ENCODE peak calls at places on chromosomes 11 and 22, in seven cellular contexts. K is activated CD8-positive, alpha-beta memory T cell treated with anti-CD3 and anti-CD28 coated beads, Interleukin-2, amount 50 U/mL, for 4 hours; H is activated CD4-positive, alpha-beta T cell treated with anti-CD3 and anti-CD28 coated beads, Interleukin-2, amount 10 ng/mL, durations not matched to agents 7 days and 5 days; S is T-helper 1 cell; X is Calu3; Z is effector memory CD8-positive, alpha-beta T cell; L is GM03348. C is an unnamed sample.

GRCh38 chr11:124460459-124460858 is 15.0 kb upstream of the OR8B8 start:
- DNase-seq in X (no peak), L (no peak), Z (no peak), K (no peak), S (no peak), H (no peak), C (no peak)

GRCh38 chr11:61067782-61068181 is 34.5 kb upstream of the CD5 start:
- DNase-seq in X (no peak), K (no peak), Z (no peak), L (no peak), H (no peak), S (no peak), C (no peak)

GRCh38 chr11:47233989-47234668 is 14.5 kb downstream of the ACP2 start:
- DNase-seq in S (no peak), Z (no peak), X (no peak), K (no peak), L (peak), H (peak), C (no peak)

GRCh38 chr11:11862995-11863394 is 21.2 kb downstream of the USP47 start:
- DNase-seq in K (no peak), X (no peak), S (no peak), Z (no peak), L (no peak), H (no peak), C (no peak)

GRCh38 chr22:50396751-50397370 is 53.7 kb downstream of the PPP6R2 start:
- DNase-seq in Z (no peak), S (no peak), H (no peak), L (no peak), X (no peak), K (no peak), C (no peak)

GRCh38 chr11:47716692-47717091 is 1.5 kb upstream of the AGBL2 start:
- DNase-seq in H (peak), L (no peak), S (no peak), Z (no peak), X (no peak), K (no peak), C (no peak)

GRCh38 chr22:45284705-45285305 is at the start of gene UPK3A:
- DNase-seq in H (peak), S (no peak), L (peak), X (peak), K (peak), Z (peak), C (peak)

GRCh38 chr22:38657248-38657909 is 941 bp downstream of the CBY1 start:
- DNase-seq in S (peak), X (peak), Z (no peak), K (no peak), L (peak), H (peak), C (no peak)

GRCh38 chr11:134916829-134917228 is 504.8 kb upstream of the B3GAT1 start:
- DNase-seq in L (no peak), X (no peak), H (no peak), S (no peak), Z (no peak), K (no peak), C (no peak)